ENCODE peak calls at places on chromosomes 5 and 9, in four cellular contexts. X is A549, O is K562, A is H1. J is an unnamed sample.

GRCh38 chr5:56037531-56038010 is 42.8 kb upstream of the IL6ST start:
- DNase-seq in A (no peak), X (no peak), O (peak), J (no peak)

GRCh38 chr5:169003721-169004481 is 297.0 kb downstream of the SLIT3 start:
- DNase-seq in A (no peak), X (no peak), O (no peak), J (no peak)

GRCh38 chr5:148956632-148957385 is 106.1 kb downstream of the SH3TC2 start:
- DNase-seq in X (no peak), O (no peak), A (no peak), J (no peak)

GRCh38 chr5:150078802-150079654 is 7.3 kb downstream of the CSF1R start:
- DNase-seq in O (no peak), X (no peak), A (peak), J (no peak)

GRCh38 chr9:92493741-92494387 is 11.6 kb upstream of the ASPN start:
- DNase-seq in X (no peak), O (no peak), A (no peak), J (no peak)

GRCh38 chr5:180463216-180463900 is 30.8 kb upstream of the CNOT6 start:
- DNase-seq in O (no peak), X (no peak), A (no peak), J (no peak)

GRCh38 chr9:112546149-112547012 is 59.8 kb downstream of the KIAA1958 start:
- DNase-seq in A (no peak), X (no peak), O (peak), J (no peak)

GRCh38 chr9:128389395-128390149 is 18.4 kb downstream of the URM1 start:
- DNase-seq in X (no peak), A (no peak), O (no peak), J (no peak)

GRCh38 chr5:56740000-56740399 is 75.3 kb upstream of the MAP3K1 start:
- DNase-seq in A (no peak), O (no peak), X (no peak), J (no peak)

GRCh38 chr9:130150779-130151381 is 21.3 kb upstream of the NCS1 start:
- DNase-seq in A (no peak), O (no peak), X (no peak), J (no peak)

GRCh38 chr9:8858250-8859161 is 1058.9 kb upstream of the DMAC1 start:
- DNase-seq in O (no peak), A (peak), X (no peak), J (no peak)

GRCh38 chr5:378976-379742 is 57.6 kb downstream of the AHRR start:
- DNase-seq in A (no peak), X (no peak), O (no peak), J (no peak)

GRCh38 chr9:70036641-70037040 is 7.0 kb upstream of the MAMDC2 start:
- DNase-seq in X (no peak), A (no peak), O (no peak), J (no peak)

GRCh38 chr5:72955143-72955767 is 586 bp upstream of the FCHO2 start:
- DNase-seq in X (no peak), O (peak), A (no peak), J (peak)

GRCh38 chr5:159021360-159022177 is 78.1 kb downstream of the EBF1 start:
- DNase-seq in O (no peak), A (no peak), X (no peak), J (no peak)

GRCh38 chr5:60586307-60586901 is 113.6 kb downstream of the DEPDC1B start:
- DNase-seq in O (no peak), X (no peak), A (no peak), J (peak)

GRCh38 chr9:27673626-27674025 is 100.3 kb upstream of the C9orf72 start:
- DNase-seq in O (no peak), X (no peak), A (no peak), J (no peak)

GRCh38 chr9:98150164-98150563 is 31.1 kb upstream of the TRIM14 start:
- DNase-seq in A (no peak), X (no peak), O (no peak), J (peak)

GRCh38 chr5:171615201-171616001 is 170.2 kb upstream of the SMIM23 start:
- DNase-seq in A (peak), X (no peak), O (no peak), J (no peak)

GRCh38 chr9:91693226-91693625 is 256.8 kb downstream of the ROR2 start:
- DNase-seq in O (no peak), X (no peak), A (no peak), J (no peak)

GRCh38 chr5:80238078-80238477 is 17.8 kb downstream of the SERINC5 start:
- DNase-seq in X (no peak), A (no peak), O (no peak), J (no peak)

GRCh38 chr5:1380011-1380817 is 35.3 kb upstream of the CLPTM1L start:
- DNase-seq in X (no peak), A (peak), O (peak), J (peak)

GRCh38 chr9:19116391-19116790 is 10.9 kb downstream of the PLIN2 start:
- DNase-seq in X (no peak), A (no peak), O (no peak), J (no peak)

GRCh38 chr5:59038169-59039002 is 455.5 kb downstream of the RAB3C start:
- DNase-seq in X (no peak), O (no peak), A (peak), J (no peak)

GRCh38 chr5:73399761-73400160 is 48.8 kb downstream of the FOXD1 start:
- DNase-seq in X (no peak), A (no peak), O (no peak), J (no peak)

GRCh38 chr5:180636403-180637075 is 12.9 kb downstream of the FLT4 start:
- DNase-seq in O (no peak), A (no peak), X (no peak), J (no peak)

GRCh38 chr5:170273968-170274710 is 23.4 kb downstream of the LCP2 start:
- DNase-seq in O (no peak), A (peak), X (peak), J (no peak)

GRCh38 chr5:76664065-76664464 is 40.9 kb upstream of the F2RL2 start:
- DNase-seq in O (no peak), X (no peak), A (no peak), J (no peak)

GRCh38 chr5:172002310-172002709 is 4.1 kb downstream of the FBXW11 start:
- DNase-seq in O (peak), X (peak), A (no peak), J (peak)

GRCh38 chr9:125043631-125044030 is 99.7 kb downstream of the SCAI start:
- DNase-seq in O (no peak), X (no peak), A (no peak), J (no peak)

GRCh38 chr9:86735772-86736458 is 211.4 kb downstream of the GAS1 start:
- DNase-seq in X (no peak), A (no peak), O (no peak), J (no peak)

GRCh38 chr5:65391591-65391990 is 90.1 kb downstream of the ADAMTS6 start:
- DNase-seq in O (no peak), A (no peak), X (no peak), J (no peak)

GRCh38 chr9:18976368-18977238 is 56.4 kb downstream of the SAXO1 start:
- DNase-seq in X (no peak), A (no peak), O (no peak), J (no peak)

GRCh38 chr9:21788752-21789151 is 13.7 kb upstream of the MTAP start:
- DNase-seq in A (no peak), X (no peak), O (no peak), J (no peak)

GRCh38 chr9:2015581-2016410 is 649 bp downstream of the SMARCA2 start:
- DNase-seq in O (peak), A (peak), X (peak), J (peak)

GRCh38 chr9:2018162-2018643 is 3.1 kb downstream of the SMARCA2 start:
- DNase-seq in A (no peak), O (no peak), X (peak), J (no peak)

GRCh38 chr9:2016411-2017208 is 1.5 kb downstream of the SMARCA2 start:
- DNase-seq in A (peak), O (peak), X (peak), J (peak)

GRCh38 chr9:2017459-2018161 is 2.5 kb downstream of the SMARCA2 start:
- DNase-seq in X (peak), A (peak), O (peak), J (peak)

GRCh38 chr9:2017209-2017458 is 2.0 kb downstream of the SMARCA2 start:
- DNase-seq in A (no peak), O (no peak), X (no peak), J (no peak)
- TF ChIP-seq RAD21 in A (no peak), O (no peak), X (no peak), J (no peak)

DNA sequence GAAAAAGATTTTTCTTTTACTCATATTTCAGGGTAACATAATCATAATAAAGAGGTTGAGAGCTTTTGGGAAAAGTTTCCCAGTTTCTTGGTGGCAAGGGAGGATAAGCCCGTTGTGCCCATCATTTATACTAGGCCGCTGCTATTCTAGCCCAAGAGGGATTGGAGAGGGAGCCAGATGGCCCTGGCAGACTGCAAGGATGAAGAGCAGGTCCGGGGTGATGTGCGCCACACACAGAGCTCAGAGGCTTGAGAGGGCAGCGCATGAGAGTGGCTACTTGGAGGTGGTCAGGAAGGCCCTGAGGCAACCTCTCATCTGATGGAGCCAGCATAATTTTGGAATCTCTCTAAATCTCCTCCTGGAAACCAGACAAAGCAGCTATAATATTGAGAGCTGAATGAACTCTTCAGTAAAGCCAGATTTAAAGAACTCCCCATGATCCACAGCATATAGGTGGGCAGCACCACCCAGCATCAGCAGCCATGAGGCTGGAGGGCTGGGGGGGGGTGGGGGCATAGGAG is 110.1 kb downstream of the MED27 start:
- DNase-seq in X (no peak), A (no peak), O (no peak), J (no peak)
- TF ChIP-seq JUN in X (no peak), A (no peak), O (no peak), J (no peak)

GRCh38 chr5:14665949-14666741 is 1.6 kb downstream of the OTULIN start:
- DNase-seq in O (no peak), A (no peak), X (peak), J (peak)
- TF ChIP-seq RAD21 in O (no peak), A (no peak), X (no peak), J (no peak)

GRCh38 chr5:86909896-86910295 is 292.2 kb downstream of the COX7C start:
- DNase-seq in O (no peak), X (no peak), A (no peak), J (no peak)

GRCh38 chr5:86909461-86909881 is 291.7 kb downstream of the COX7C start:
- DNase-seq in A (no peak), O (no peak), X (no peak), J (no peak)
- TF ChIP-seq JUN in A (no peak), O (no peak), X (no peak), J (no peak)